ENCODE peak calls at places on chromosomes 3 and 15, in four cellular contexts. V, O, C and N are unnamed samples.

GRCh38 chr3:154684440-154684839 is 254.4 kb upstream of the GPR149 start:
- DNase-seq in V (no peak), O (no peak), C (no peak), N (no peak)

GRCh38 chr15:82110144-82110543 is 64.3 kb upstream of the MEX3B start:
- DNase-seq in V (peak; percentile 33), O (no peak), C (no peak), N (no peak)

GRCh38 chr3:139546772-139547171 is 7.2 kb upstream of the RBP1 start:
- DNase-seq in V (no peak), O (no peak), C (no peak), N (no peak)

GRCh38 chr3:189937302-189938255 is 183.1 kb downstream of the P3H2 start:
- DNase-seq in V (no peak), O (no peak), C (no peak), N (no peak)

GRCh38 chr3:101518421-101518871 is 5.4 kb upstream of the SENP7 start:
- DNase-seq in V (peak; percentile 47), O (no peak), C (peak; percentile 29), N (no peak)

GRCh38 chr3:148755570-148755969 is 57.9 kb downstream of the AGTR1 start:
- DNase-seq in V (no peak), O (no peak), C (no peak), N (no peak)

GRCh38 chr3:31903686-31904431 is 77.2 kb downstream of the OSBPL10 start:
- DNase-seq in V (no peak), O (no peak), C (no peak), N (no peak)

GRCh38 chr3:122974764-122975162 is 52.8 kb downstream of the SEMA5B start:
- DNase-seq in V (peak; percentile 20), O (no peak), C (no peak), N (no peak)

GRCh38 chr3:176939022-176939817 is 258.1 kb downstream of the TBL1XR1 start:
- DNase-seq in V (peak; percentile 70), O (no peak), C (peak; percentile 67), N (peak; percentile 85)

DNA sequence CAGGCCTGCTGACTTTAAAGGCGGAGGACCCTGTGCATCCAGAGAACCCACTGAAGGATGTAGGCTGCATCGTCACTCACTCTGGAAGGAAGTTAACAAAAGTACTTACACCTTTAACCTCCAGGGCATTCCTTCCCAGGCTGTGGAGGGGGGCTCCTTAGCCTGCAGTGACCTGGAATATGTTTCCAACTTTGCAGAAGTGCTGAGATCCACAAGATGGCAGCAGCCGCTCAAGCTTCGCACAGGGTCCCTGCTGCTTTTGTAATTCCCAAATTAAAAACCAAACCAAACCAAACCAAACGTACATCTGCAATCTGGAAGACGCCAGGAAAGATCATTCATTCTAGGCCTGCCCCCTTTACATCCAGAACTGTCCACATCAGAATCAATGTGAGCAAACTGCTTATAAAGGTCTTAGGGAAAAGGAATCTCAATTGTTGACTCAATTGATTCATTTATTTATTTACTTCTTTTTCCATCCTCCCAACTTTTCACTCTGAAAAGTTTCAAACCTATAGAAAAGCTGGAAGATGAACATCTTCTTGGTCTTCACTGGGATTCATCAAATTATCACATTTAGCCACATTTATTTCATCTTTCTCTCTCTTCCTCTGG is 70.5 kb upstream of the KLHL25 start:
- DNase-seq in V (peak; percentile 38), O (peak; percentile 79), C (peak; percentile 11), N (peak; percentile 94)
- TF ChIP-seq CREB1 in V (no peak), O (no peak), C (no peak), N (no peak)

GRCh38 chr15:92818658-92819311 is 81.3 kb upstream of the CHD2 start:
- DNase-seq in V (peak; percentile 38), O (no peak), C (no peak), N (no peak)

GRCh38 chr15:92819312-92820232 is 80.6 kb upstream of the CHD2 start:
- DNase-seq in V (peak; percentile 67), O (no peak), C (no peak), N (peak; percentile 13)

GRCh38 chr15:92820233-92821021 is 79.7 kb upstream of the CHD2 start:
- DNase-seq in V (peak; percentile 96), O (peak; percentile 70), C (peak; percentile 84), N (peak; percentile 97)

GRCh38 chr15:92813440-92813839 is 86.7 kb upstream of the CHD2 start:
- DNase-seq in V (no peak), O (no peak), C (no peak), N (no peak)

DNA sequence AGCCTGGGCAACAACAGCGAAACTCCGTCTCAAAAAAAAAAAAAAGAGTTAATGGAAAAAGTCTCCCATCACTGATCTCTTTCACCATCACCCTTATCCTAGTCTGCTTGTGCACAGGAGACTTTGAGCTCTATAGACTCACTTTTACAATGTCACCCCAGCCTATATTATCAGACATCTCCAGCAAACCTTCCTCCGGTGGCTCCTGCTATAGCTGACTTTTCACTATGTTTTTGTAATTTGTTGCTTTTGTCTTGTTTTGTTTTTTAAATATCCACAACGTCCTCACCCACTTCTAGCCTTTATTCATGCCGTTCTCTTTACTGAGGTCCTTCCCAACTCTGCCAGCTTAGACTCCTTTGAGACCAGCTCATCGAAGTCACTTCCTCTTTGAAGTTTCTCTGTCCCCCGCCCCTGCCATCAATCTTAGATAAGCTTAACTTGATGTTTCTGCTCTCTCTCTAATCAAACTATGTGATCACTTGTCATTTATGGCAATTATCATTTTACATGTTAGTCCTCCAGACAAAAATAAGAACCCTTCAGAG is 82.7 kb upstream of the CHD2 start:
- DNase-seq in V (peak; percentile 62), O (no peak), C (no peak), N (no peak)
- H3K4me2 ChIP-seq in V (peak overlapping the region; percentile 66), O (no peak overlapping the region), C (peak overlapping the region; percentile 63), N (no peak overlapping the region)

DNA sequence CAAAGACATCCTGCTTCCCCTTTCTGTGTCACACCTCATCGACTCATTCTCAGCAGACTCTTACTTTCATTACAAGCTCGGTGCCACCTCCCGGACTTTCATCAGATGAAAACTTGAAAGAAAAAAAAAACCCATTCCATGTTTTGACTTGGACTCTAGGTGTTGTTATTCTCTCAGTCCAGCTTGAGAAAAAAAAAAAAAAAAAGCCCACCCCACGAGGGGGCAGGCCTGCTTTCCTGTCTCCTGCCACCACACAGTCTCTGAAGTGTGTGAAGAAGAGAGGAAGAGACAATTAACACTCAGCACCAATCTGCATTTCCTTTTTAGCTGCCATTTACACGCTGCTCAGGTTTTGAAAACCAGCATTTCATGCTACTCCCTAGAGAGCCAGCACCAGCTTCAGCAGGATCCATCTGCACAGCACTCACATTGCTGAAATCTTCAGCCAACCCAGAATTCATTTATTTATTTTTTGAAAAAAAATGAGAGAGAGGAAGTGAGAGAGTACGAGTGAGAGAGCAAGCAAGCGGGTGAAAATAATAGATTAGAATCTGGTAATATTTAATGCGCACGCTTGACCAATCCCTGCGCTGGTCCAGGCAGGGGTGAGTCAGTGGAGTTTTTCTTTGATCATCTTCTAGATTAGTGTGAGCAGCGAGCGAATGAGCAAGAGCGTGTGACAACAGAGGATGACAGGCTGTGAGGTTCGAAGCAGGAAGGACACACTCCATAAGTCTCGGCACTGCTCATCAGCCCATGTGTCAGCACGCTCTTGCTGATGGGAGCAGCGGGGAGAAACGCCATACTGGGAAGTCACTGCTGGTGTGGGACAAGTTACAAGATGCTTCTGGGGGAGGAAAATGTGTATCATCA is 23.5 kb downstream of the ZNF80 start:
- DNase-seq in V (peak; percentile 1), O (peak; percentile 9), C (no peak), N (peak; percentile 56)
- H3K27ac ChIP-seq in V (no peak overlapping the region), O (no peak overlapping the region), C (no peak overlapping the region), N (peak overlapping the region; percentile 84)

DNA sequence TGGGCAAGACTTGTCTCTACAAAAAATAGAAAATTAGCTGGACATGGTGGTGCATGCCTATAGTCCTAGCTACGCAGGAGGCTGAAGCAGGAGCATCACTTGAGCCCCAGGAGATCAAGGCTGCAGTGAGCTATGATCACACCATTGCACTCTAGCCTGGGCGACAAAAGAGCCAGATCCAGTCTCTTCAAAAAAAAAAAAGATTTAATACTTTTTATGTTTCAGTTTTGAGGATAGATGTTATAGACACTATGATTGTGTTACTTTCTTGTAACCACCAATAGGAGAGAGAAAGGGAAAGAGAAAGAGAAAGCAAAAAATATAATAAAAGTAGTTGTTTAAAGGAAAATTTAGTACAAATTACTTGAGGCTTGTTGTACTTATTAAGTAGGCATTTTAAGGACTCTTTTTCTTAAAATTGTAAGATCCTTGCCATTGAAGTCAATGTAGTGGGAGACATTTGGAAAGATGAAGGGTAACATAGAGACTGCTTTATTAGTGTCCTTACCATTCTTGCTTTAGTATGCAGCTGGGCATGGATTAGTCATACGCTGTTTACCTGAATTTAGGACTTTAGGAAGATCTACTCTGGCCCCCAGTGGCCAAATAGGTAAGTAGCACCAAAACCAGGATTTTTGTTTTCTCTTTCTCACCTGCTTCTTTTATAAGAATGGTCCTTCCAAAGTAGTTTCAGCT is 35.1 kb upstream of the ZDHHC23 start:
- DNase-seq in V (peak; percentile 55), O (no peak), C (peak; percentile 69), N (peak; percentile 94)
- TF ChIP-seq CREB1 in V (no peak), O (no peak), C (no peak), N (no peak)